ENCODE peak calls at places on chromosomes 7 and 10, in eight cellular contexts. D is cardiac fibroblast, M is left lung, Y is NCI-H146, W is A549, H is AG04450, R is ELR, C is COR-L47. B is an unnamed sample.
A peak's percentile ranks its signal among the peaks of the same experiment; 100 is the strongest.

GRCh38 chr10:10794056-10794455 is 223.6 kb upstream of the CELF2 start:
- DNase-seq in R (peak; percentile 19), W (no peak), M (no peak), Y (no peak), D (no peak), H (no peak), C (no peak), B (no peak)

GRCh38 chr7:90726623-90727022 is 130.5 kb downstream of the CDK14 start:
- DNase-seq in Y (peak; percentile 18), R (peak; percentile 45), C (no peak), W (no peak), D (peak; percentile 75), H (no peak), M (no peak), B (no peak)

GRCh38 chr7:99398891-99399445 is 9.4 kb downstream of the PDAP1 start:
- DNase-seq in C (no peak), D (no peak), M (peak; percentile 37), W (no peak), Y (no peak), R (no peak), H (no peak), B (no peak)

GRCh38 chr10:132421377-132422168 is 24.6 kb downstream of the PWWP2B start:
- DNase-seq in D (peak; percentile 58), H (no peak), R (no peak), C (no peak), W (peak; percentile 60), M (peak; percentile 93), Y (no peak), B (no peak)

GRCh38 chr10:132478341-132479023 is 59.1 kb upstream of the INPP5A start:
- DNase-seq in C (no peak), Y (no peak), H (no peak), D (no peak), W (no peak), R (no peak), M (peak; percentile 59), B (no peak)

GRCh38 chr7:155590215-155591023 is 44.1 kb upstream of the CNPY1 start:
- DNase-seq in W (no peak), C (peak; percentile 94), H (no peak), R (no peak), M (peak; percentile 91), D (peak; percentile 63), Y (peak; percentile 7), B (no peak)

GRCh38 chr7:112160771-112161150 is 45.4 kb downstream of the DOCK4 start:
- DNase-seq in M (no peak), Y (peak; percentile 40), W (no peak), H (no peak), C (no peak), R (no peak), D (no peak), B (no peak)

GRCh38 chr10:97861351-97861750 is 11.7 kb downstream of the GOLGA7B start:
- DNase-seq in D (peak; percentile 39), W (peak; percentile 93), C (no peak), R (peak; percentile 85), Y (no peak), H (no peak), M (no peak), B (no peak)

GRCh38 chr7:127678947-127679346 is 27.0 kb downstream of the SND1 start:
- DNase-seq in W (no peak), M (no peak), H (peak; percentile 21), C (no peak), Y (no peak), D (no peak), R (peak; percentile 58), B (no peak)

GRCh38 chr10:16481052-16481728 is 40.5 kb downstream of the C1QL3 start:
- DNase-seq in H (no peak), W (no peak), C (no peak), D (peak; percentile 17), M (no peak), Y (no peak), R (no peak), B (no peak)

GRCh38 chr10:43679509-43679908 is 30.8 kb upstream of the ZNF32 start:
- DNase-seq in H (no peak), D (peak; percentile 55), R (no peak), M (peak; percentile 84), W (no peak), Y (no peak), C (no peak), B (no peak)